ENCODE peak calls at places on chromosome 15, in four cellular contexts. One of them, this sample, is unnamed. For H3K27me3, the result is how much of the 10 kb centered on the place peaks cover.

GRCh38 chr15:95646892-95647291 is 683.6 kb upstream of the NR2F2 start:
- DNase-seq in suprapubic skin: no peak
- DNase-seq in neuronal stem cell: no peak
- DNase-seq in left lung: no peak
- DNase-seq in this sample: no peak

GRCh38 chr15:25658560-25658959 is 204.6 kb downstream of the ATP10A start:
- DNase-seq in left lung: no peak
- DNase-seq in suprapubic skin: no peak
- DNase-seq in neuronal stem cell: no peak
- DNase-seq in this sample: no peak

GRCh38 chr15:25708391-25708790 is 154.7 kb downstream of the ATP10A start:
- DNase-seq in neuronal stem cell: no peak
- DNase-seq in suprapubic skin: peak
- DNase-seq in left lung: no peak
- DNase-seq in this sample: no peak

GRCh38 chr15:81229596-81229995 is 32.9 kb downstream of the IL16 start:
- DNase-seq in neuronal stem cell: no peak
- DNase-seq in suprapubic skin: peak
- DNase-seq in left lung: no peak
- DNase-seq in this sample: no peak

GRCh38 chr15:43190178-43190577 is 5.0 kb downstream of the CCNDBP1 start:
- DNase-seq in suprapubic skin: no peak
- DNase-seq in neuronal stem cell: no peak
- DNase-seq in left lung: no peak
- DNase-seq in this sample: no peak

GRCh38 chr15:39127151-39127815 is 453.6 kb upstream of the THBS1 start:
- DNase-seq in neuronal stem cell: no peak
- DNase-seq in suprapubic skin: no peak
- DNase-seq in left lung: no peak
- DNase-seq in this sample: no peak

GRCh38 chr15:90571063-90571541 is 41.4 kb downstream of the CRTC3 start:
- DNase-seq in suprapubic skin: no peak
- DNase-seq in left lung: peak
- DNase-seq in neuronal stem cell: no peak
- DNase-seq in this sample: peak

GRCh38 chr15:50247819-50248650 is 17.5 kb downstream of the HDC start:
- DNase-seq in neuronal stem cell: no peak
- DNase-seq in left lung: no peak
- DNase-seq in suprapubic skin: no peak
- DNase-seq in this sample: peak

GRCh38 chr15:82870727-82871576 is 61.5 kb downstream of the WHAMM start:
- DNase-seq in suprapubic skin: no peak
- DNase-seq in left lung: no peak
- DNase-seq in neuronal stem cell: no peak
- DNase-seq in this sample: peak

GRCh38 chr15:79208179-79208578 is 74.3 kb upstream of the ANKRD34C start:
- DNase-seq in left lung: no peak
- DNase-seq in neuronal stem cell: no peak
- DNase-seq in suprapubic skin: peak
- DNase-seq in this sample: no peak

GRCh38 chr15:79184465-79184892 is 93.9 kb upstream of the RASGRF1 start:
- DNase-seq in neuronal stem cell: peak
- DNase-seq in left lung: peak
- DNase-seq in suprapubic skin: peak
- DNase-seq in this sample: peak

GRCh38 chr15:101841656-101842055 is 29.7 kb downstream of the OR4F15 start:
- DNase-seq in suprapubic skin: no peak
- DNase-seq in left lung: no peak
- DNase-seq in neuronal stem cell: no peak
- DNase-seq in this sample: no peak

GRCh38 chr15:54580643-54581042 is 602.4 kb downstream of the UNC13C start:
- DNase-seq in left lung: no peak
- DNase-seq in neuronal stem cell: no peak
- DNase-seq in suprapubic skin: no peak
- DNase-seq in this sample: no peak

GRCh38 chr15:100105101-100105500 is 236.7 kb downstream of the ADAMTS17 start:
- DNase-seq in suprapubic skin: peak
- DNase-seq in left lung: no peak
- DNase-seq in neuronal stem cell: no peak
- DNase-seq in this sample: no peak

GRCh38 chr15:43749690-43750345 is 3.6 kb downstream of the PDIA3 start:
- DNase-seq in left lung: no peak
- DNase-seq in neuronal stem cell: no peak
- DNase-seq in suprapubic skin: no peak
- DNase-seq in this sample: peak

GRCh38 chr15:59170295-59170881 is 36.3 kb upstream of the LDHAL6B start:
- DNase-seq in left lung: peak
- DNase-seq in suprapubic skin: peak
- DNase-seq in neuronal stem cell: no peak
- DNase-seq in this sample: no peak

GRCh38 chr15:49225572-49226281 is 55.7 kb downstream of the GALK2 start:
- DNase-seq in neuronal stem cell: peak
- DNase-seq in left lung: no peak
- DNase-seq in suprapubic skin: no peak
- DNase-seq in this sample: peak

GRCh38 chr15:56098230-56098899 is 105.0 kb upstream of the NEDD4 start:
- DNase-seq in neuronal stem cell: no peak
- DNase-seq in suprapubic skin: no peak
- DNase-seq in left lung: no peak
- DNase-seq in this sample: no peak

GRCh38 chr15:42133892-42134502 is 22.4 kb downstream of the PLA2G4F start:
- DNase-seq in suprapubic skin: peak
- DNase-seq in left lung: peak
- DNase-seq in neuronal stem cell: no peak
- DNase-seq in this sample: peak

GRCh38 chr15:76335851-76336253 is 721 bp upstream of the ISL2 start:
- DNase-seq in neuronal stem cell: no peak
- DNase-seq in left lung: no peak
- DNase-seq in suprapubic skin: no peak
- DNase-seq in this sample: no peak
- H3K27me3 ChIP-seq in neuronal stem cell: under half
- H3K27me3 ChIP-seq in left lung: half or more
- H3K27me3 ChIP-seq in suprapubic skin: half or more
- H3K27me3 ChIP-seq in this sample: under half

GRCh38 chr15:98859149-98859548 is 148.4 kb downstream of the PGPEP1L start:
- DNase-seq in left lung: no peak
- DNase-seq in suprapubic skin: no peak
- DNase-seq in neuronal stem cell: no peak
- DNase-seq in this sample: no peak

GRCh38 chr15:98860647-98861041 is 146.9 kb downstream of the PGPEP1L start:
- DNase-seq in suprapubic skin: no peak
- DNase-seq in left lung: no peak
- DNase-seq in neuronal stem cell: no peak
- DNase-seq in this sample: no peak

GRCh38 chr15:98856540-98856907 is 151.1 kb downstream of the PGPEP1L start:
- DNase-seq in suprapubic skin: no peak
- DNase-seq in neuronal stem cell: no peak
- DNase-seq in left lung: no peak
- DNase-seq in this sample: no peak

GRCh38 chr15:98861188-98861587 is 146.4 kb downstream of the PGPEP1L start:
- DNase-seq in suprapubic skin: no peak
- DNase-seq in left lung: no peak
- DNase-seq in neuronal stem cell: no peak
- DNase-seq in this sample: no peak

DNA sequence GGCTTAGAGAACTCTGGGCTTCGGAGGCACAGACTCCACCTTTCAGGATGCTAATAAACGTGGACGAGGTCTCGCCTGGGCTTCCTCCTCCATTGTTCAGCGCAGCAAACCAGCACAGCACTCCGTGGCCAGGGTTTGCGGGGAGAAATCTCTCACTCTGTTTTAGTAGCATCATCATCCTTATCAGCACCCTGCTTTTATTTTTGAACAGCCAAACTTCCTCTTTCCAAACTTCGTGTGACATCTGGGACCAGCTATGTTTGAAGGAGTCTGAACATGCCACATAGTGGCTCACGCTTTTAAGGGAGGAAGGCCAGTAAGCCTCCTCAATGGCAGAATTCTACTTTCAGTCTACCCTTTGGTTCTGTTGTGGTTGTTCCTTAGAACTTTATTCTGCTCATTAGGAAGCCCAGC is 149.0 kb downstream of the PGPEP1L start:
- DNase-seq in suprapubic skin: no peak
- DNase-seq in left lung: no peak
- DNase-seq in neuronal stem cell: no peak
- DNase-seq in this sample: no peak
- H3K4me3 ChIP-seq in suprapubic skin: no peak
- H3K4me3 ChIP-seq in left lung: no peak
- H3K4me3 ChIP-seq in neuronal stem cell: no peak
- H3K4me3 ChIP-seq in this sample: no peak

GRCh38 chr15:52789008-52789600 is 1.0 kb downstream of the ONECUT1 start:
- DNase-seq in suprapubic skin: no peak
- DNase-seq in neuronal stem cell: no peak
- DNase-seq in left lung: no peak
- DNase-seq in this sample: no peak
- H3K27me3 ChIP-seq in suprapubic skin: half or more
- H3K27me3 ChIP-seq in neuronal stem cell: half or more
- H3K27me3 ChIP-seq in left lung: half or more
- H3K27me3 ChIP-seq in this sample: half or more

GRCh38 chr15:40941078-40941527 is 12.0 kb downstream of the DLL4 start:
- DNase-seq in suprapubic skin: no peak
- DNase-seq in left lung: no peak
- DNase-seq in neuronal stem cell: no peak
- DNase-seq in this sample: no peak
- H3K4me3 ChIP-seq in suprapubic skin: peak
- H3K4me3 ChIP-seq in left lung: peak
- H3K4me3 ChIP-seq in neuronal stem cell: peak
- H3K4me3 ChIP-seq in this sample: peak

DNA sequence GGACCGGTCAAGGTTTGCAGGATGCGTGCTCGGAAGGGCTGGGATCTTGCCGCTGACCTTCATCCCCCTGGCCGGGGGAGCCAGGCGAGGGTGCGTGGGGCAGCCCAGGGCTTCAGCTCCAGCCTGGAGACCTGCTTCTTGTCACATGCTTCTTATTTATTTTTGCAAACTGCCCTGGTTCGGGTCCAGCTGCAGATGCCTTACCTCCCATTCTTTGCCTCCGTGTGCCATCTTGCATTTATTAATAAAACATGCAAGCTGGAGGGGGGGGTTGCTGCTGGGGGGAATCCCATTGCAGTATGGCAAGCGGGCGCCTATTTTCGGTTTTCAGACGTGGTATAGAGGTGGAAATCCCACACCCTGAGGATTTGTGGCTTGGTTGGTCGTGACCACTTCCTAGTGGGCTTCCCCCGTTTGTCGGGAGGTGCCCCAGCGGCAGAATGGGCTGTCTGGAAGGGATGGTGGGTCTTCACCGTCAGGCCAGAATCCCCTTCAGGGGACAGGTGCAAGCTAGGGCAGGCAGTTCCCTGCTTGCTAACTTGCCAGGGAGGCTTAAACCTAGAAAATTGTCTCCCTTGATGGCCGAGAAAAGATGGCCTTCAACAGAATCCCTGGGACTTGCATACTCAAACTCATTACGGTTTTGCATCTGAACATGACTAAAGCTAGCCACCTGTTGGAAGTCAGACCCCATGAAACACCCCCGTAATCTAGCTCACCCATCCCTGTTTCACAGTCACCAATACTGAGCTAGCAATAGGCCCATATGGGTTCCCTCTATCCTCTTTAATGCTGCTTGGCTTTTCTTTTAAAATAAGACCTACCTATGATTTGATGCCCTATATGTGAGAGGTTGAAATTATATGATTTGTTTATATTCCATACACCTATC is 559 bp downstream of the TMEM266 start:
- DNase-seq in neuronal stem cell: no peak
- DNase-seq in suprapubic skin: no peak
- DNase-seq in left lung: no peak
- DNase-seq in this sample: no peak
- H3K27me3 ChIP-seq in neuronal stem cell: under half
- H3K27me3 ChIP-seq in suprapubic skin: under half
- H3K27me3 ChIP-seq in left lung: under half
- H3K27me3 ChIP-seq in this sample: under half

This sample was measured in small intestine.